ENCODE peak calls at places on chromosomes 12 and 14, in seven cellular contexts. Q is left ventricle myocardium inferior; C is trophoblast cell; K is IMR-90; G is CD4-positive, alpha-beta T cell; J is hepatocyte; H is Panc1. A is an unnamed sample.

GRCh38 chr12:101297661-101298060 is 17.8 kb downstream of the UTP20 start:
- DNase-seq in Q (no peak), C (peak; percentile 18), K (peak; percentile 21), G (no peak), J (no peak), H (no peak), A (no peak)

GRCh38 chr12:105273601-105274000 is 37.6 kb upstream of the APPL2 start:
- DNase-seq in Q (no peak), C (no peak), K (no peak), G (no peak), J (no peak), H (no peak), A (no peak)

GRCh38 chr14:78141590-78141989 is 28.6 kb upstream of the NRXN3 start:
- DNase-seq in Q (no peak), C (no peak), K (no peak), G (no peak), J (no peak), H (no peak), A (no peak)

GRCh38 chr14:76917158-76917596 is 91.0 kb downstream of the LRRC74A start:
- DNase-seq in Q (peak; percentile 47), C (peak; percentile 73), K (peak; percentile 84), G (no peak), J (peak; percentile 73), H (no peak), A (no peak)

GRCh38 chr12:93191461-93191860 is 186.3 kb upstream of the NUDT4 start:
- DNase-seq in Q (no peak), C (no peak), K (no peak), G (no peak), J (no peak), H (no peak), A (peak; percentile 38)

GRCh38 chr12:15000575-15000974 is 27.7 kb downstream of the PDE6H start:
- DNase-seq in Q (no peak), C (no peak), K (no peak), G (no peak), J (no peak), H (no peak), A (no peak)

GRCh38 chr14:103103461-103104388 is 9.2 kb downstream of the EXOC3L4 start:
- DNase-seq in Q (peak; percentile 64), C (peak; percentile 84), K (peak; percentile 35), G (no peak), J (no peak), H (no peak), A (no peak)

GRCh38 chr12:46702581-46703344 is 123.0 kb downstream of the SLC38A4 start:
- DNase-seq in Q (no peak), C (peak; percentile 27), K (peak; percentile 38), G (no peak), J (no peak), H (no peak), A (no peak)

GRCh38 chr12:8953773-8954402 is 4.4 kb upstream of the M6PR start:
- DNase-seq in Q (no peak), C (no peak), K (no peak), G (peak; percentile 45), J (no peak), H (no peak), A (no peak)

GRCh38 chr14:106642090-106642489 is 1115.7 kb downstream of the TMEM121 start:
- DNase-seq in Q (no peak), C (no peak), K (no peak), G (no peak), J (no peak), H (no peak), A (no peak)

GRCh38 chr12:111193067-111193466 is 175.8 kb downstream of the PHETA1 start:
- DNase-seq in Q (no peak), C (no peak), K (no peak), G (no peak), J (no peak), H (no peak), A (no peak)
- H3K27me3 ChIP-seq in Q (peaks cover 54% of the 10 kb centered on the region), C (no peaks in the 10 kb centered on the region), K (peaks cover 3% of the 10 kb centered on the region), G (no peaks in the 10 kb centered on the region), J (peaks cover 4% of the 10 kb centered on the region), H (peaks cover 7% of the 10 kb centered on the region), A (peaks cover 2% of the 10 kb centered on the region)

GRCh38 chr14:68986225-68986624 is 7.1 kb upstream of the ACTN1 start:
- DNase-seq in Q (no peak), C (no peak), K (no peak), G (no peak), J (no peak), H (no peak), A (no peak)
- H3K27me3 ChIP-seq in Q (no peaks in the 10 kb centered on the region), C (no peaks in the 10 kb centered on the region), K (no peaks in the 10 kb centered on the region), G (no peaks in the 10 kb centered on the region), J (no peaks in the 10 kb centered on the region), H (no peaks in the 10 kb centered on the region), A (no peaks in the 10 kb centered on the region)

DNA sequence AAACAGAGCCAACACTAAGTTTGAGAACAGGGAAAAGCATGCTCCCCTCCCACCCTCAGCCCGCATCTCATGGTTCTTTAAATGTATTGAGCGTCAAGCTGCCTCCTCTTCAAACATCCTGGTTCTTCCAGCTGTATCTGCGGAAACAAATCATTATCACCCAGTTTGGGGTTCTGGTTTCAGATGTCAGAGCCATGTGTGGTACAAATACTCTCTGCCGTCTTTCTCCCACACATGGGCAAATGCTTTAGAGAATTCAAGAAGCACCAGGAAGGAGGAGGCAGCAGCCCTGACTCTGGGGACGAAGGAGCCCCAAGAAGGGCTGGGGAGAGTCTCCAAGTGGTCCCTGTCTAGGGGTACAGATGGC is 29.2 kb downstream of the JDP2 start:
- DNase-seq in Q (no peak), C (no peak), K (no peak), G (no peak), J (no peak), H (no peak), A (no peak)
- H3K27me3 ChIP-seq in Q (no peaks in the 10 kb centered on the region), C (no peaks in the 10 kb centered on the region), K (no peaks in the 10 kb centered on the region), G (no peaks in the 10 kb centered on the region), J (no peaks in the 10 kb centered on the region), H (no peaks in the 10 kb centered on the region), A (no peaks in the 10 kb centered on the region)

DNA sequence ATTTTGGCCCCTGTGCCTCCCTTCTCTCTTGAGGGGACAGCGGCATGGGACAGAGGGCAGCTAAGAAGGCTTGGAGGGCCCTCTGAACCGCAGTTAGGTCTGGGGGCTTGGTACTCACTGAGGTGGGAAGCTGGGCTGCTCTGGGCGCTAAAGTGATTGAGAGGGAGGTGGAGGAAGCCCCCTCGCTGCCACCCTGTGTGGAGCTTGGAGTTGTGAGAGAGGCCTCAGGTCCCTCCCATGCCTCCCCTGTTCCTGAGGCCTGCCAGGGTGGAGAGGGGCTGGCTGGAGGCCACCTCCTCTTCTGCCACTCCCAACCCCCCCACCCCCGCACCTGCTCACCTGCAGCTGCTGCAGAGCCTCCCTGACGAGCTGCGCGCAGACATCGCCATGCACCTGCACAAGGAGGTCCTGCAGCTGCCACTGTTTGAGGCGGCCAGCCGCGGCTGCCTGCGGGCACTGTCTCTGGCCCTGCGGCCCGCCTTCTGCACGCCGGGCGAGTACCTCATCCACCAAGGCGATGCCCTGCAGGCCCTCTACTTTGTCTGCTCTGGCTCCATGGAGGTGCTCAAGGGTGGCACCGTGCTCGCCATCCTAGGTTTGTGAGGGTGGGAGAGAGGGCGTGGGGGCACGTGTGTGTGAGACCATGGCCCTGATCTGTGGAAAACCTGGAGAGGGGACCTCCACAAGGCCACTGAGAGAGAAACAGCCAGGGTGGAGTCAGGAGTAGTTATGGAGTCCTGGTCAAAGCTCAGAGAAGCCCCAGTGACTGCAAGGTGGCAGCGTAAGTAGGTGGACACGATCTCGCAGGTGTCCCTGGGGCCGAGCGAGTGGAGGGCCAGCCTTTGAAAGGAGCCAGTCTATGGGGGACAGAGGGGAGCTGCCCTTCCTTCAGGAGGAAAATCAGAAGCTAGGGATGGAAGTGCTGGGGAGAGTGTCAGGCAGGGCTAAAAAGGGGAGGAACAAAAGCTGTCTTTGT is 11.2 kb downstream of the KCNH3 start:
- DNase-seq in Q (no peak), C (no peak), K (no peak), G (no peak), J (no peak), H (no peak), A (no peak)
- H3K27me3 ChIP-seq in Q (peaks cover 51% of the 10 kb centered on the region), C (peaks cover 19% of the 10 kb centered on the region), K (peaks cover 69% of the 10 kb centered on the region), G (peaks cover 17% of the 10 kb centered on the region), J (peaks cover 28% of the 10 kb centered on the region), H (no peaks in the 10 kb centered on the region), A (peaks cover 36% of the 10 kb centered on the region)

DNA sequence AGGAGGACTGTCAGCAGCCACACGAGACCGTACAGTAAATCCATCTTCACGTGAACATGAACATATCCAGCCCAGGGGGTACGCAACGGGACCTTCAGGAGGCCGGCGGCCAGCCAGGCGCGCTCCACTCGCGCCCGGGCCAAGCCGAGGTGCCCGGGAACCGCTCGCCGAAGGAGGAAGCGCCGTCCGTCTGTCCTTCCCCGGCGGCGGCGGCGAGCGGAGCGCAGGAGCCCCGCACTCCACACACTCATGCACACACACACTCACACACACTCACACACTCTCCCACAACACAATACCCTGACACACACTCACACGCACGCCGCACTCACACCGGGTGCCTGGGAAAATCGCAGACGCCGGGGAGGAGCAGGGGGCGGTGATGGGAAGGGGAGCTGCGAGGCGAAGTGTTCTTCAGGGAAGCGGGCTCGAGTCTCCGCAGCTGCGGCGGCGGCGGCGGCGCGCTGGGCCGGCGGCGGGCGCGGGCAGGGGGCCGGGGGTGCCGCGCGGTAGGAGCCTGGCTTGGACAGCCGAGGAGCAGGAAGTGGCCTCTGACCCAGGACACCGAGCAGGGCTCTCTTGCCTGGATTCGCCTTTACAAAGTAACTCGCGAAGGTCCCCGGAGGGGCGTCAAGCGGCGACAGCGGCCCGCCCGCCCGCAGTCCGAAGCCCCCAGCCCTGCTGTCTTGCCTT is 713 bp downstream of the MDGA2 start:
- DNase-seq in Q (no peak), C (no peak), K (no peak), G (no peak), J (peak; percentile 22), H (no peak), A (no peak)
- H3K27me3 ChIP-seq in Q (peaks cover 94% of the 10 kb centered on the region), C (peaks cover 46% of the 10 kb centered on the region), K (peaks cover 11% of the 10 kb centered on the region), G (peaks cover 49% of the 10 kb centered on the region), J (peaks cover 76% of the 10 kb centered on the region), H (no peaks in the 10 kb centered on the region), A (peaks cover 2% of the 10 kb centered on the region)

GRCh38 chr12:61043838-61044237 is 1216.4 kb upstream of the USP15 start:
- DNase-seq in Q (no peak), C (no peak), K (no peak), G (no peak), J (no peak), H (no peak), A (no peak)
- H3K27me3 ChIP-seq in Q (no peaks in the 10 kb centered on the region), C (no peaks in the 10 kb centered on the region), K (no peaks in the 10 kb centered on the region), G (no peaks in the 10 kb centered on the region), J (no peaks in the 10 kb centered on the region), H (no peaks in the 10 kb centered on the region), A (no peaks in the 10 kb centered on the region)

GRCh38 chr12:67082221-67082620 is 186.9 kb upstream of the CAND1 start:
- DNase-seq in Q (no peak), C (no peak), K (no peak), G (no peak), J (no peak), H (no peak), A (no peak)

GRCh38 chr12:67086116-67086515 is 183.0 kb upstream of the CAND1 start:
- DNase-seq in Q (no peak), C (no peak), K (no peak), G (no peak), J (no peak), H (no peak), A (no peak)

GRCh38 chr12:67077617-67078016 is 191.5 kb upstream of the CAND1 start:
- DNase-seq in Q (no peak), C (no peak), K (peak; percentile 25), G (no peak), J (no peak), H (no peak), A (peak; percentile 6)

GRCh38 chr12:67085699-67086098 is 183.5 kb upstream of the CAND1 start:
- DNase-seq in Q (no peak), C (no peak), K (no peak), G (no peak), J (no peak), H (no peak), A (no peak)

GRCh38 chr12:67080637-67081036 is 188.5 kb upstream of the CAND1 start:
- DNase-seq in Q (no peak), C (no peak), K (no peak), G (no peak), J (no peak), H (no peak), A (no peak)
- H3K27me3 ChIP-seq in Q (peaks cover 55% of the 10 kb centered on the region), C (no peaks in the 10 kb centered on the region), K (no peaks in the 10 kb centered on the region), G (peaks cover 10% of the 10 kb centered on the region), J (peaks cover 24% of the 10 kb centered on the region), H (peaks cover 8% of the 10 kb centered on the region), A (peaks cover 9% of the 10 kb centered on the region)

A was measured in BJ.